ENCODE peak calls at places on chromosomes 2 and 18, in nine cellular contexts. One of them, this sample, is unnamed.

GRCh38 chr2:100580474-100581264 is 17.9 kb downstream of the PDCL3 start:
- DNase-seq in glutamatergic neuron: no peak
- DNase-seq in psoas muscle: no peak
- DNase-seq in A549: no peak
- DNase-seq in Panc1: no peak
- DNase-seq in Calu3: no peak
- DNase-seq in suprapubic skin: no peak
- DNase-seq in neural crest cell: no peak
- DNase-seq in astrocyte of the spinal cord: no peak
- DNase-seq in this sample: no peak

GRCh38 chr18:79416677-79417052 is 20.9 kb downstream of the NFATC1 start:
- DNase-seq in glutamatergic neuron: no peak
- DNase-seq in psoas muscle: no peak
- DNase-seq in A549: no peak
- DNase-seq in Panc1: no peak
- DNase-seq in Calu3: no peak
- DNase-seq in suprapubic skin: no peak
- DNase-seq in neural crest cell: no peak
- DNase-seq in astrocyte of the spinal cord: no peak
- DNase-seq in this sample: no peak

GRCh38 chr2:158926478-158926948 is 41.9 kb upstream of the TANC1 start:
- DNase-seq in glutamatergic neuron: no peak
- DNase-seq in psoas muscle: no peak
- DNase-seq in A549: no peak
- DNase-seq in Panc1: no peak
- DNase-seq in Calu3: peak
- DNase-seq in suprapubic skin: no peak
- DNase-seq in neural crest cell: no peak
- DNase-seq in astrocyte of the spinal cord: peak
- DNase-seq in this sample: no peak

GRCh38 chr2:238890806-238891666 is 43.2 kb downstream of the TWIST2 start:
- DNase-seq in glutamatergic neuron: no peak
- DNase-seq in psoas muscle: no peak
- DNase-seq in A549: no peak
- DNase-seq in Panc1: no peak
- DNase-seq in Calu3: no peak
- DNase-seq in suprapubic skin: no peak
- DNase-seq in neural crest cell: no peak
- DNase-seq in astrocyte of the spinal cord: no peak
- DNase-seq in this sample: no peak

GRCh38 chr18:65750421-65751144 is at the start of gene CDH7:
- DNase-seq in glutamatergic neuron: peak
- DNase-seq in psoas muscle: no peak
- DNase-seq in A549: no peak
- DNase-seq in Panc1: no peak
- DNase-seq in Calu3: no peak
- DNase-seq in suprapubic skin: no peak
- DNase-seq in neural crest cell: peak
- DNase-seq in astrocyte of the spinal cord: no peak
- DNase-seq in this sample: no peak

GRCh38 chr2:184452907-184453306 is 145.4 kb upstream of the ZNF804A start:
- DNase-seq in glutamatergic neuron: no peak
- DNase-seq in psoas muscle: no peak
- DNase-seq in A549: no peak
- DNase-seq in Panc1: no peak
- DNase-seq in Calu3: no peak
- DNase-seq in suprapubic skin: no peak
- DNase-seq in neural crest cell: no peak
- DNase-seq in astrocyte of the spinal cord: no peak
- DNase-seq in this sample: no peak

GRCh38 chr2:37585295-37585908 is 86.0 kb downstream of the CDC42EP3 start:
- DNase-seq in glutamatergic neuron: no peak
- DNase-seq in psoas muscle: no peak
- DNase-seq in A549: no peak
- DNase-seq in Panc1: no peak
- DNase-seq in Calu3: peak
- DNase-seq in suprapubic skin: no peak
- DNase-seq in neural crest cell: no peak
- DNase-seq in astrocyte of the spinal cord: no peak
- DNase-seq in this sample: no peak

GRCh38 chr2:31380243-31380642 is 34.3 kb downstream of the XDH start:
- DNase-seq in glutamatergic neuron: no peak
- DNase-seq in psoas muscle: no peak
- DNase-seq in A549: no peak
- DNase-seq in Panc1: no peak
- DNase-seq in Calu3: no peak
- DNase-seq in suprapubic skin: no peak
- DNase-seq in neural crest cell: no peak
- DNase-seq in astrocyte of the spinal cord: no peak
- DNase-seq in this sample: no peak

GRCh38 chr2:234496835-234497591 is at the start of gene ARL4C:
- DNase-seq in glutamatergic neuron: peak
- DNase-seq in psoas muscle: peak
- DNase-seq in A549: no peak
- DNase-seq in Panc1: no peak
- DNase-seq in Calu3: peak
- DNase-seq in suprapubic skin: peak
- DNase-seq in neural crest cell: peak
- DNase-seq in astrocyte of the spinal cord: peak
- DNase-seq in this sample: peak

GRCh38 chr2:107545066-107545465 is 281.6 kb upstream of the RGPD4 start:
- DNase-seq in glutamatergic neuron: no peak
- DNase-seq in psoas muscle: no peak
- DNase-seq in A549: no peak
- DNase-seq in Panc1: no peak
- DNase-seq in Calu3: no peak
- DNase-seq in suprapubic skin: no peak
- DNase-seq in neural crest cell: no peak
- DNase-seq in astrocyte of the spinal cord: no peak
- DNase-seq in this sample: no peak

GRCh38 chr2:218282173-218282991 is 9.9 kb downstream of the TMBIM1 start:
- DNase-seq in glutamatergic neuron: no peak
- DNase-seq in psoas muscle: peak
- DNase-seq in A549: no peak
- DNase-seq in Panc1: no peak
- DNase-seq in Calu3: peak
- DNase-seq in suprapubic skin: no peak
- DNase-seq in neural crest cell: no peak
- DNase-seq in astrocyte of the spinal cord: peak
- DNase-seq in this sample: peak

GRCh38 chr2:225841314-225841713 is 441.8 kb downstream of the NYAP2 start:
- DNase-seq in glutamatergic neuron: no peak
- DNase-seq in psoas muscle: no peak
- DNase-seq in A549: no peak
- DNase-seq in Panc1: no peak
- DNase-seq in Calu3: no peak
- DNase-seq in suprapubic skin: no peak
- DNase-seq in neural crest cell: no peak
- DNase-seq in astrocyte of the spinal cord: peak
- DNase-seq in this sample: peak

GRCh38 chr2:239386001-239386670 is 14.7 kb downstream of the HDAC4 start:
- DNase-seq in glutamatergic neuron: peak
- DNase-seq in psoas muscle: no peak
- DNase-seq in A549: no peak
- DNase-seq in Panc1: no peak
- DNase-seq in Calu3: no peak
- DNase-seq in suprapubic skin: peak
- DNase-seq in neural crest cell: no peak
- DNase-seq in astrocyte of the spinal cord: no peak
- DNase-seq in this sample: no peak

GRCh38 chr18:56319953-56320352 is 318.4 kb downstream of the TXNL1 start:
- DNase-seq in glutamatergic neuron: no peak
- DNase-seq in psoas muscle: no peak
- DNase-seq in A549: no peak
- DNase-seq in Panc1: no peak
- DNase-seq in Calu3: no peak
- DNase-seq in suprapubic skin: no peak
- DNase-seq in neural crest cell: no peak
- DNase-seq in astrocyte of the spinal cord: no peak
- DNase-seq in this sample: no peak

GRCh38 chr2:121349721-121350401 is 64.9 kb upstream of the TFCP2L1 start:
- DNase-seq in glutamatergic neuron: no peak
- DNase-seq in psoas muscle: no peak
- DNase-seq in A549: no peak
- DNase-seq in Panc1: no peak
- DNase-seq in Calu3: no peak
- DNase-seq in suprapubic skin: no peak
- DNase-seq in neural crest cell: no peak
- DNase-seq in astrocyte of the spinal cord: no peak
- DNase-seq in this sample: no peak

GRCh38 chr2:111250448-111251030 is 129.8 kb downstream of the BCL2L11 start:
- DNase-seq in glutamatergic neuron: no peak
- DNase-seq in psoas muscle: no peak
- DNase-seq in A549: no peak
- DNase-seq in Panc1: no peak
- DNase-seq in Calu3: no peak
- DNase-seq in suprapubic skin: no peak
- DNase-seq in neural crest cell: no peak
- DNase-seq in astrocyte of the spinal cord: no peak
- DNase-seq in this sample: no peak

GRCh38 chr2:68157402-68158133 is at the start of gene PNO1:
- DNase-seq in glutamatergic neuron: peak
- DNase-seq in psoas muscle: peak
- DNase-seq in A549: peak
- DNase-seq in Panc1: peak
- DNase-seq in Calu3: peak
- DNase-seq in suprapubic skin: peak
- DNase-seq in neural crest cell: peak
- DNase-seq in astrocyte of the spinal cord: peak
- DNase-seq in this sample: peak
- TF ChIP-seq CTCF in glutamatergic neuron: peak
- TF ChIP-seq CTCF in psoas muscle: no peak
- TF ChIP-seq CTCF in A549: no peak
- TF ChIP-seq CTCF in Panc1: no peak
- TF ChIP-seq CTCF in Calu3: no peak
- TF ChIP-seq CTCF in suprapubic skin: no peak
- TF ChIP-seq CTCF in neural crest cell: no peak
- TF ChIP-seq CTCF in astrocyte of the spinal cord: no peak
- TF ChIP-seq CTCF in this sample: no peak

GRCh38 chr2:127027715-127028114 is 79.2 kb downstream of the BIN1 start:
- DNase-seq in glutamatergic neuron: no peak
- DNase-seq in psoas muscle: no peak
- DNase-seq in A549: no peak
- DNase-seq in Panc1: no peak
- DNase-seq in Calu3: no peak
- DNase-seq in suprapubic skin: no peak
- DNase-seq in neural crest cell: no peak
- DNase-seq in astrocyte of the spinal cord: no peak
- DNase-seq in this sample: no peak

GRCh38 chr2:127023504-127023903 is 83.5 kb downstream of the BIN1 start:
- DNase-seq in glutamatergic neuron: no peak
- DNase-seq in psoas muscle: no peak
- DNase-seq in A549: no peak
- DNase-seq in Panc1: no peak
- DNase-seq in Calu3: no peak
- DNase-seq in suprapubic skin: no peak
- DNase-seq in neural crest cell: no peak
- DNase-seq in astrocyte of the spinal cord: no peak
- DNase-seq in this sample: no peak

GRCh38 chr2:127025357-127026062 is 81.4 kb downstream of the BIN1 start:
- DNase-seq in glutamatergic neuron: peak
- DNase-seq in psoas muscle: peak
- DNase-seq in A549: peak
- DNase-seq in Panc1: no peak
- DNase-seq in Calu3: peak
- DNase-seq in suprapubic skin: no peak
- DNase-seq in neural crest cell: peak
- DNase-seq in astrocyte of the spinal cord: peak
- DNase-seq in this sample: no peak

GRCh38 chr2:127022817-127023216 is 84.1 kb downstream of the BIN1 start:
- DNase-seq in glutamatergic neuron: no peak
- DNase-seq in psoas muscle: no peak
- DNase-seq in A549: no peak
- DNase-seq in Panc1: no peak
- DNase-seq in Calu3: no peak
- DNase-seq in suprapubic skin: no peak
- DNase-seq in neural crest cell: no peak
- DNase-seq in astrocyte of the spinal cord: no peak
- DNase-seq in this sample: no peak

GRCh38 chr2:127024769-127025356 is 82.1 kb downstream of the BIN1 start:
- DNase-seq in glutamatergic neuron: peak
- DNase-seq in psoas muscle: no peak
- DNase-seq in A549: peak
- DNase-seq in Panc1: no peak
- DNase-seq in Calu3: no peak
- DNase-seq in suprapubic skin: no peak
- DNase-seq in neural crest cell: peak
- DNase-seq in astrocyte of the spinal cord: peak
- DNase-seq in this sample: no peak
- TF ChIP-seq CTCF in glutamatergic neuron: peak
- TF ChIP-seq CTCF in psoas muscle: no peak
- TF ChIP-seq CTCF in A549: no peak
- TF ChIP-seq CTCF in Panc1: no peak
- TF ChIP-seq CTCF in Calu3: peak
- TF ChIP-seq CTCF in suprapubic skin: no peak
- TF ChIP-seq CTCF in neural crest cell: no peak
- TF ChIP-seq CTCF in astrocyte of the spinal cord: peak
- TF ChIP-seq CTCF in this sample: no peak

GRCh38 chr2:214311931-214312749 is 98.7 kb upstream of the VWC2L start:
- DNase-seq in glutamatergic neuron: no peak
- DNase-seq in psoas muscle: no peak
- DNase-seq in A549: no peak
- DNase-seq in Panc1: no peak
- DNase-seq in Calu3: no peak
- DNase-seq in suprapubic skin: no peak
- DNase-seq in neural crest cell: no peak
- DNase-seq in astrocyte of the spinal cord: no peak
- DNase-seq in this sample: no peak

GRCh38 chr2:214311031-214311533 is 99.8 kb upstream of the VWC2L start:
- DNase-seq in glutamatergic neuron: no peak
- DNase-seq in psoas muscle: no peak
- DNase-seq in A549: no peak
- DNase-seq in Panc1: no peak
- DNase-seq in Calu3: peak
- DNase-seq in suprapubic skin: no peak
- DNase-seq in neural crest cell: no peak
- DNase-seq in astrocyte of the spinal cord: no peak
- DNase-seq in this sample: no peak

GRCh38 chr2:214315324-214315723 is 95.5 kb upstream of the VWC2L start:
- DNase-seq in glutamatergic neuron: no peak
- DNase-seq in psoas muscle: no peak
- DNase-seq in A549: no peak
- DNase-seq in Panc1: no peak
- DNase-seq in Calu3: no peak
- DNase-seq in suprapubic skin: no peak
- DNase-seq in neural crest cell: no peak
- DNase-seq in astrocyte of the spinal cord: no peak
- DNase-seq in this sample: no peak

GRCh38 chr2:214310319-214310718 is 100.5 kb upstream of the VWC2L start:
- DNase-seq in glutamatergic neuron: no peak
- DNase-seq in psoas muscle: no peak
- DNase-seq in A549: no peak
- DNase-seq in Panc1: no peak
- DNase-seq in Calu3: no peak
- DNase-seq in suprapubic skin: no peak
- DNase-seq in neural crest cell: no peak
- DNase-seq in astrocyte of the spinal cord: no peak
- DNase-seq in this sample: no peak
- TF ChIP-seq CTCF in glutamatergic neuron: no peak
- TF ChIP-seq CTCF in psoas muscle: peak
- TF ChIP-seq CTCF in A549: no peak
- TF ChIP-seq CTCF in Panc1: peak
- TF ChIP-seq CTCF in Calu3: peak
- TF ChIP-seq CTCF in suprapubic skin: no peak
- TF ChIP-seq CTCF in neural crest cell: no peak
- TF ChIP-seq CTCF in astrocyte of the spinal cord: peak
- TF ChIP-seq CTCF in this sample: peak

GRCh38 chr2:221042926-221043325 is 529.2 kb downstream of the EPHA4 start:
- DNase-seq in glutamatergic neuron: no peak
- DNase-seq in psoas muscle: no peak
- DNase-seq in A549: no peak
- DNase-seq in Panc1: no peak
- DNase-seq in Calu3: no peak
- DNase-seq in suprapubic skin: no peak
- DNase-seq in neural crest cell: no peak
- DNase-seq in astrocyte of the spinal cord: no peak
- DNase-seq in this sample: no peak
- TF ChIP-seq CTCF in glutamatergic neuron: no peak
- TF ChIP-seq CTCF in psoas muscle: no peak
- TF ChIP-seq CTCF in A549: no peak
- TF ChIP-seq CTCF in Panc1: no peak
- TF ChIP-seq CTCF in Calu3: no peak
- TF ChIP-seq CTCF in suprapubic skin: no peak
- TF ChIP-seq CTCF in neural crest cell: no peak
- TF ChIP-seq CTCF in astrocyte of the spinal cord: no peak
- TF ChIP-seq CTCF in this sample: no peak

This sample was measured in LNCaP clone FGC.